ENCODE peak calls at places on chromosomes 13 and 19, in seven cellular contexts. C is uterus, U is GM20000, F is epithelial cell of esophagus, E is AG09309, N is fibroblast of lung, S is spleen. X is an unnamed sample.

GRCh38 chr13:110419391-110419791 is 112.3 kb downstream of the COL4A2 start:
- DNase-seq in C (no peak), U (no peak), F (peak; percentile 70), E (no peak), N (peak; percentile 95), S (no peak), X (no peak)

GRCh38 chr13:78826936-78827335 is 168.0 kb upstream of the OBI1 start:
- DNase-seq in C (no peak), U (no peak), F (no peak), E (no peak), N (no peak), S (no peak), X (no peak)

GRCh38 chr13:43537124-43537523 is 249.6 kb downstream of the ENOX1 start:
- DNase-seq in C (no peak), U (no peak), F (no peak), E (no peak), N (no peak), S (no peak), X (no peak)

GRCh38 chr13:57739791-57740190 is 108.2 kb downstream of the PCDH17 start:
- DNase-seq in C (no peak), U (no peak), F (no peak), E (no peak), N (peak; percentile 8), S (no peak), X (no peak)

GRCh38 chr13:71831716-71832115 is 35.3 kb downstream of the DACH1 start:
- DNase-seq in C (no peak), U (no peak), F (no peak), E (no peak), N (no peak), S (no peak), X (no peak)

GRCh38 chr13:57409121-57409520 is 222.4 kb upstream of the PCDH17 start:
- DNase-seq in C (no peak), U (no peak), F (no peak), E (no peak), N (no peak), S (no peak), X (no peak)

GRCh38 chr13:37386276-37386675 is 212.3 kb downstream of the POSTN start:
- DNase-seq in C (no peak), U (no peak), F (no peak), E (peak; percentile 16), N (peak; percentile 80), S (no peak), X (no peak)

GRCh38 chr19:41225238-41226052 is 6.4 kb downstream of the AXL start:
- DNase-seq in C (peak; percentile 82), U (no peak), F (peak; percentile 95), E (peak; percentile 99), N (peak; percentile 100), S (no peak), X (no peak)

GRCh38 chr19:29724741-29725140 is 9.7 kb upstream of the C19orf12 start:
- DNase-seq in C (no peak), U (no peak), F (no peak), E (no peak), N (no peak), S (no peak), X (no peak)

GRCh38 chr19:2145831-2146241 is 5.5 kb downstream of the AP3D1 start:
- DNase-seq in C (no peak), U (no peak), F (no peak), E (no peak), N (peak; percentile 34), S (no peak), X (no peak)

DNA sequence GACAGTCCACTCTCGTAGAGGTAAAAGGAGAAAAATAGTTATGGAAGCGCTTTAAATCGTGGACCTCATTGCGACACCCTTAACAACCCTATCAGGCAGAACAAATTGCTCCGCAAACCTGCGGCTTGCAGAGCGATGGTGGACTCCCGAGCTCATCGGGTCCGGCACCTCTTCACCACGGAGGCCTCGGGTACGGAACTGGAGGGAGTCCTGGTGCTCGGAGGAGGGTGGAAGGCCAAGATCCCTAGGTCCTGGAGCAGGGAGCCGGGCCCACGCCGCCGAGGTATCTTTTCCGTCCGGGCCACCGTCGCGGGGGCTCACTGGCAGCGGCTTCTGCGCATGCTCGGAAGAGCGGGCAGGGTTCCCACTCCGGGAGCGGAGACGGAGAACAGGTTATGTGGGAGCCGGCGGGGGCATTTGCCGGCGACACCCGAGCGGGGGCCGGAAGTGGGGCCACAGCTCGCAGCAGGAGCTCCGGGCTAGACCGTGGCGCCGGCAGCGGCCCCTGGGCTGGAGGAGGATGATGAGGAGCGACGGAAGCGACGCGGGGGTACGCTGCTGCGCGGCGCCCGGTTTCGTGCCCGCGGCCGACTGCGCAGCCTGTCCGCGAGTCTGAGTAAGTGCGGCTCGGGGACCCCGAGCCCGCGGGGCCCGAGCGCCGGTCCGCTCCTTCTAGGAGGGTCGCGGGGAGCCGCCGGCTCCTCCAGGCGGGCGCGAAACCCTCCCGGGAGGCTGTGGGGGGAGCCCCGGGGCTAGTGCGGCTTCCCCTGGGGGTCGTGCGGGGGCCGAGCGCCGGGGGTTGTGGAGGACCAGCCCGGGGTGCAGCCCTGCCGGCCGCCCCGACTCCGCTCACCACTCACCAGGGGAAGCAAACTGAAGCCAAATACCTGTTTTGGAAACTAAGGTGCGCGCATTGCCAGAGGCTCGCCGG is at the start of gene ABHD13:
- DNase-seq in C (peak; percentile 93), U (peak; percentile 97), F (peak; percentile 90), E (peak; percentile 37), N (peak; percentile 85), S (peak; percentile 97), X (peak; percentile 95)
- TF ChIP-seq CTCF in C (no peak), U (no peak), F (no peak), E (no peak), N (no peak), S (no peak), X (no peak)

GRCh38 chr13:55199132-55199531 is 1941.6 kb upstream of the PRR20A start:
- DNase-seq in C (no peak), U (no peak), F (no peak), E (no peak), N (no peak), S (no peak), X (no peak)
- TF ChIP-seq CTCF in C (no peak), U (no peak), F (no peak), E (no peak), N (no peak), S (no peak), X (no peak)

GRCh38 chr19:10767726-10768125 is 49.8 kb downstream of the DNM2 start:
- DNase-seq in C (no peak), U (no peak), F (no peak), E (no peak), N (no peak), S (no peak), X (no peak)

GRCh38 chr19:10768936-10769335 is 51.1 kb downstream of the DNM2 start:
- DNase-seq in C (no peak), U (no peak), F (no peak), E (no peak), N (no peak), S (no peak), X (no peak)

GRCh38 chr19:10766681-10767201 is 48.9 kb downstream of the DNM2 start:
- DNase-seq in C (no peak), U (no peak), F (no peak), E (no peak), N (peak; percentile 40), S (no peak), X (no peak)

GRCh38 chr19:10768369-10768768 is 50.5 kb downstream of the DNM2 start:
- DNase-seq in C (no peak), U (no peak), F (no peak), E (no peak), N (no peak), S (no peak), X (no peak)

DNA sequence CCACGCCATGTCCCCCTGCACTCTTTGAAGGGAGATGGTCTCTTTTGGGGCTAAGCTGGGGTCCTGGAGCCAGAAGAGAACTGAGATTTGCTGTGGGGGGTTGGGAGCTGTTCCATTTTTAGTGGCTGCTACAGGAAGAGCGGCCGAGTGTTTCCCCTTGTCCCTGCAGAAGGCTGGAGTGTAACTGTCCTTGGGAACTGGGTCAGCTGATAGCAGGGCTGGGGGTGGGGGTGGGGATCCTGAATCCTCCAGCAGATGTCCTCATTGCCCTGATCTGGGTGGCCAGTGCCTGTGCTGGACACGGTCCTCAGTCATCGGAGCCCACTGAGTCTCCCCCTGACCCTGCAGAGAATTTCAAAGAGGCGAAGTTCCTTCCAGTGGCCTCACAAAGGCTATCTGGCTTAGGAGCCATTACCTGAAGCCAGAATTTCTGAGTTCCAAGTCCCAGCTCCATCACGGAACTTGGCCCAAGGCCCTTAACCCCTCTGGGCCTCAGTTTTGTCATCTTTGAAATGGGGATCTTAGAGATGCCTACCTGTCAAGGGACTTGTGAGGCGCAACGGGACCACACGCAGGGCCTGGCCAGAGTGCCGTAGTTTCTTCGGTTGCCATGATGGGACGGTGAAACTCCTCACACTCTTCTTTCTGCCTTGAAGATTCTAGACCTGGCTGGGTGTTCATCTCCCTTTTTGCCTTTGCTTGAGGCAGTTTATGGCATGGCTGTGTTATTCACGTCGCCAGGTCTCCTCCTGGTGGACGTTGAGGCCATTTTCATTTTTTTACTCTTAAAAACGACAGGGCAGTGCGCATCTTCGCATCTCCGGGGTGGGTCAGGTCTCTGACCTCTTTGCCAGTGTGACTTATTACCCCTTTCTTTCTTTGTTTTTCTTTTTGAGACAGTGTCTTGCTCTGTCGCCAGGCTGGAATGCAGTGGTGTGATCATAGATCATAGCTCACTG is 51.9 kb downstream of the DNM2 start:
- DNase-seq in C (peak; percentile 46), U (no peak), F (peak; percentile 24), E (no peak), N (no peak), S (no peak), X (no peak)
- TF ChIP-seq CTCF in C (peak; percentile 36), U (no peak), F (no peak), E (peak; percentile 34), N (peak; percentile 41), S (peak; percentile 56), X (no peak)

GRCh38 chr13:81539643-81540150 is 1198.8 kb upstream of the SPRY2 start:
- DNase-seq in C (no peak), U (no peak), F (no peak), E (no peak), N (no peak), S (no peak), X (no peak)

DNA sequence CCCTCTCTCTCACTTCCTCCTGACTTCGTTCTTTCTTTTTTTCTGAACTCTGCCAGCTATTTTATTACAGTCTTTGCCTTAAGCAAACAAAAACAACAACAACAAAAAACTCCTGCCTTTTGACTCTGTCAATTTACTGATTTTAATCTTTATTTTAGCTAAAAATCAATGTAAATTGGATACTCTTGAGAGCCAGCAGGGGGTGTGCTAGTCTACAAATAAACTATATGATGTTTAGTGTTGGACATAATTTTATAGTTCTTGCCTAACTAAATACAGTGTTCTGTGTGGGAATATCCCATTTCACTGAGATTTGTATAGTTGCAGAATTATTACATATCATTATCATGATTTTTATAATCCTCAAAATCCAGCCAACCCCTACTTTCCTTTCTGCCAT is 1199.9 kb upstream of the SPRY2 start:
- DNase-seq in C (no peak), U (no peak), F (peak; percentile 24), E (no peak), N (no peak), S (no peak), X (no peak)
- TF ChIP-seq CTCF in C (no peak), U (no peak), F (peak; percentile 34), E (no peak), N (no peak), S (no peak), X (no peak)